ENCODE peak calls at places on chromosomes 12 and 14, in six cellular contexts. T is HCT116, H is H1, B is spleen, E is endothelial cell of umbilical vein, M is GM23338. Y is an unnamed sample. For H3K27me3, the result is how much of the 10 kb centered on the place peaks cover.

GRCh38 chr14:61841145-61841544 is 78.9 kb downstream of the SNAPC1 start:
- DNase-seq in T (no peak), B (no peak), H (no peak), M (no peak), E (peak), Y (no peak)

GRCh38 chr12:106976013-106976658 is 10.8 kb downstream of the MTERF2 start:
- DNase-seq in M (no peak), H (no peak), E (peak), T (no peak), B (no peak), Y (no peak)

GRCh38 chr12:23433121-23433520 is 516.3 kb downstream of the SOX5 start:
- DNase-seq in E (no peak), H (no peak), M (no peak), T (no peak), B (no peak), Y (no peak)

GRCh38 chr12:111685322-111685810 is 390 bp downstream of the BRAP start:
- DNase-seq in B (no peak), H (no peak), E (no peak), M (no peak), T (no peak), Y (peak)

GRCh38 chr12:68003777-68004176 is 14.5 kb downstream of the IFNG-AS1 start:
- DNase-seq in T (no peak), E (no peak), M (no peak), B (no peak), H (no peak), Y (no peak)

GRCh38 chr12:3713483-3713882 is 39.4 kb downstream of the CRACR2A start:
- DNase-seq in T (no peak), M (peak), H (no peak), B (no peak), E (no peak), Y (no peak)

GRCh38 chr12:105822131-105823103 is 316.3 kb downstream of the NUAK1 start:
- DNase-seq in T (no peak), E (no peak), H (no peak), B (no peak), M (no peak), Y (no peak)

GRCh38 chr12:916240-916639 is 33.3 kb downstream of the RAD52 start:
- DNase-seq in E (no peak), M (peak), B (peak), H (no peak), T (no peak), Y (peak)

GRCh38 chr14:76050797-76051392 is 65.3 kb downstream of the IFT43 start:
- DNase-seq in E (peak), H (no peak), T (peak), M (peak), B (no peak), Y (peak)

GRCh38 chr14:54637829-54638446 is 71.0 kb downstream of the SAMD4A start:
- DNase-seq in B (no peak), M (no peak), E (peak), T (no peak), H (no peak), Y (no peak)

GRCh38 chr14:99654235-99655000 is 9.5 kb downstream of the HHIPL1 start:
- DNase-seq in B (no peak), H (no peak), E (no peak), T (no peak), M (peak), Y (peak)

GRCh38 chr14:42224053-42224888 is 617.6 kb downstream of the LRFN5 start:
- DNase-seq in H (peak), B (no peak), M (peak), T (peak), E (peak), Y (peak)

GRCh38 chr12:129459886-129460285 is 443.9 kb downstream of the TMEM132D start:
- DNase-seq in T (no peak), B (no peak), E (no peak), M (no peak), H (no peak), Y (no peak)

GRCh38 chr14:58712357-58712756 is 74.6 kb downstream of the DACT1 start:
- DNase-seq in H (no peak), T (no peak), E (no peak), B (no peak), M (no peak), Y (no peak)

GRCh38 chr14:20328705-20329104 is 4.4 kb downstream of the CCNB1IP1 start:
- DNase-seq in B (no peak), E (no peak), M (no peak), H (no peak), T (no peak), Y (no peak)

GRCh38 chr14:92493024-92493423 is 20.6 kb upstream of the RIN3 start:
- DNase-seq in B (peak), H (no peak), E (no peak), T (no peak), M (no peak), Y (no peak)

GRCh38 chr12:9969673-9970072 is 1.5 kb upstream of the CLEC12A start:
- DNase-seq in B (no peak), E (no peak), H (no peak), M (no peak), T (no peak), Y (no peak)

GRCh38 chr12:1869145-1869544 is 48.8 kb downstream of the LRTM2 start:
- DNase-seq in T (no peak), H (no peak), E (no peak), B (no peak), M (no peak), Y (no peak)

DNA sequence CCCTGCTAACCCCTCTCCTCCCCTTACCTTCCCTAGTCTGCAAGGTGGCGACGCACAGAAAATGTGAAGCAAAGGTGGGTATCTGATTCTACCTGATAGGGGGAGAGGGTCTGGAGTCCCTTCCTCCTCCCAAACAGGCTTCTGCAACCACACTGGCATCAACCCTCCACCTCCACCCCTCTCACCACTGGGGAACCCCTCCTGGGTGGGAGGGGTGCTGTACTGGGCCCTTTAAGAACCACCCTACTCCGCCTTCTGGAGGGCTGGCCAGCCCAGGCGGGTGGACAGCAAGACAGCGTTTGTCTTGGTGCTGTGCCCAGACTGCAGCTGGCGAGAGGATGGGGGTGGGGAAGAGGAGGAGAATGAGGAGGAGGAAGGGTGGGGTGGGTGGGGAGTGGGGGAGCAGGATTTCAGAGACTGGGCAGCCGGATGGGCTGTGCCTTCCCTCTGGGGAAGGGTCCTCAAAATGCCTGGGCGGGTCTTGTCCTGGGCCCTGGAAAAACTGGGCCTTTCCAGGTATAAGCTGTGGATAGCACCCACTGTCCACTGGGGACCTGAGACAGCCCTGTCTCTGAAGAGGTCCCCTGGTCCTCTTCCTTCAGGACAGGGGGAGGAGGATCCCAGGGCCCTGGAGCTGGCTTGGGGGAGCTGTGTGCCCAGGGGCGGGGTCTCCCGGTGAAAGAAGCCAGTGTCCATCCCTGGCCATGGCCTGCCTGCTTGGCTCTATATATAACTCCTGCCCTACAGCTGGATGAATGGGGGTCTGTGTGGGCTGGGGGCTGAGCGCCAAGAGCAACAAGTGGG is 2.8 kb downstream of the TNS2 start:
- DNase-seq in H (no peak), B (no peak), E (peak), T (no peak), M (no peak), Y (peak)
- TF ChIP-seq POLR2AphosphoS5 in H (no peak), B (peak), E (peak), T (peak), M (no peak), Y (peak)

DNA sequence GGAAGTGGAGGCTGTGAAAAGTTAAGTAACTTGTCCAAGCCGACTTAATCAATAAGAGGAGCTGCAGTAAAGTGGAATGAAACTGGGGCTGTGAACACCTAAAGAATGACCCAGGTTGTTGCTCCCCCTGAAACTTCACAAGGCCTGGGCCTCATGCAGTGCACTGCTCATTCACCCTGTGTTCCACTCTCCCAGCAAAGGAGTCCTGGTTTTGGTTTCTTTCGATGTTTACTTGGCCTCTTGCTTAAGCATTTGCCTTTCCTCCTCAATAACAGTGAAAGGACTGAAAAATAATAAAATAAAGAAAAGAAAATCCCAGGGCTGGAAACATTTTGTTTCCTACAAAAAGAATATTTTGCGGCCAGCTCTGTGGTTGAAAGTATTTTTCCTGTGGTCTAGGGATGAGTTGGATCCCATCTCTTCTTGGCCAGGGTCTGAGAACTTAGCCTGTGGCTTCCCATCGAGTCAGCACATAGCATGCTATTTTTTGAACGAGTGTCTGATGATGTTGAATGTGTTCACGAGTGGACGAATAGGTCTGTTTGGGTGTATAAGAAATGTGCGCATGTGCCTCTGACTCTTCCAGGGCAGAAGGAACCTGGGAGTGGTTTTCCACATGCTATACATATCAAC is 349.9 kb downstream of the ZFP36L1 start:
- DNase-seq in E (no peak), T (no peak), B (no peak), H (no peak), M (no peak), Y (no peak)
- H3K27me3 ChIP-seq in E (under half), T (under half), B (under half), H (under half), M (under half), Y (under half)

DNA sequence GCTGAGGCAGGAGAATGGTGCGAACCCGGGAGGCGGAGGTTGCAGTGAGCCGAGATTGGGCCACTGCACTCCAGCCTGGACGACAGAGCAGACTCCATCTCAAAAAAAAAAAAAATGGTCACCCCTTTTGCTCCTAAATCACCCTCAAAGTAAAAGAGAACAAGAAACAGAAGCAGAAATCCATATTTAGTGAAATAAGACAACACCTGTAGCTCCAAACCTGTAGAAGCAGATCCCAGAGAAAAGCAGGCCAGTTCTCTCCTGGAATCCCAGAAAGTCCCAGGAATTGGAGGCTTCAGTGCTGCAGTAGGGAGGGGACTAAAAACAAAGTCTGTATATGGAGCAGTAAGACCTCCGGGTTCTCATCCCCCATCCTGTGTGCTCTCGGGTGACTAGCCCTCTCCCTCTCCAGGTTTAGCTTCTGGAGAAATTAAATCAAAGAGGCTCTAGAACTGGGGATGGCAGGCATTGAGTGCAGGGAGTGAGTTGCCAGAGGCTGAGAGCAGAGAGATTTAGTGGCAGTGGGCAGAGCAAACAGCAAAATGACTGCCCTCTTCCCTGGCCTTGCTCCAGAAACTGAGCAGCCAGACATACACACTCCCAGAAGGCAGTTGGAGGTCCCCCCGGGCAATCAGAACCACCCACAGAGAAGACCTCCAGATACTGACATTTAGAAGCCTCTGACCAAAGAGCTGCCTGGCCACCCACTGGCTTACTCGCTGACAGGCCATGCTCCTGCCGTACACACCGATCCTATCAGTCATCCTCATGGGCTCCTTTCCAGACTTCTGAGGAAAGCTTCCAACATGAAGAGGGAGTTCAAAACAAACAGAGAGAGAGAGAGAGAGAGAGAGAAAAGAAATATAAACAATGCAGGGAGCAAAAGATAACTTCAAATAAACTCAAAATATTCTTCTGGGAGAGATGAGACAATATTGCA is 6.3 kb upstream of the MLXIP start:
- DNase-seq in B (no peak), T (no peak), M (no peak), E (peak), H (no peak), Y (no peak)
- TF ChIP-seq POLR2AphosphoS5 in B (no peak), T (no peak), M (no peak), E (no peak), H (no peak), Y (peak)

DNA sequence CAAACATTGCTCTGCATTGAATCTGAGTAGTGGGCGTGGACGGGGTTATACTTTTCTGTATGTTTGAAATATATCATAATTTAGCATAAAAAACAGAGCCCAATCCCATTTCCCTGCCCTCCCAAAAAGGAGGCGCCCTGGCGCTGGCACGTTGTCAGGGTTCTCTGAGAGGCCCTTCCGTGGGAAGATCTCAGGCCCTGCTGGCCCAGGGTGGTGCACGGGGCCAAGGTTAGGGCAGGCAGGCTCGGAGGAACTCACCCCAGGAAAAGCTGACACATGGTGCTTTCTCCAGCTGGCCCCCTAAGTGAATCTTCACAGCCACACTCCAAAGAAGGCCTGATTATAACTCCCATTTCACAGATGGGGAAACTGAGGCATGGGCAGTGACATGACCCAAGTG is 17.2 kb downstream of the DIO3 start:
- DNase-seq in B (peak), T (no peak), M (no peak), H (no peak), E (no peak), Y (no peak)
- H3K27me3 ChIP-seq in B (under half), T (under half), M (under half), H (under half), E (under half), Y (under half)

DNA sequence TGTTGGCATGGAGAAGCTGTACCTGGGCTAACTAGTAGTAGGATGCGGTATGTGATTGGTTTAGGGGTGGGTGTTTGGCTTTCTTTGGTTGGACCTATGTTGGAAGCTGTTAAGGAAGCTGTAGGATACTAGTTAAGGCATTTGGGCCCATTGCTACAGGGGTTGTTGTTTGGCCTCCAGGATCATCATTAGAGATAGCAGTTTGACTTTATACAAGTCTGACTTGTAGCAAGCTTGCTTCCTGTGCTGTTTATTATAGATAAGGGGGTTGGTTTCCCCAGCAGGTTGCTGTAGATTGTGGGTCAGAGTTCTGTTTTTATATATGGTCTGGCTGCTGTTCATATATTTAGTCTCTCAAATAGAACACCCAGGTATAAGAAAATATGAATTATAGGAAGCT is 1.4 kb upstream of the PRIM1 start:
- DNase-seq in E (no peak), H (no peak), T (no peak), B (no peak), M (no peak), Y (no peak)
- TF ChIP-seq POLR2AphosphoS5 in E (no peak), H (no peak), T (no peak), B (no peak), M (no peak), Y (no peak)

GRCh38 chr12:89251326-89252237 is 100.7 kb downstream of the DUSP6 start:
- DNase-seq in B (no peak), H (no peak), M (no peak), T (no peak), E (no peak), Y (no peak)
- H3K27me3 ChIP-seq in B (under half), H (under half), M (under half), T (under half), E (under half), Y (under half)

GRCh38 chr12:109721276-109721675 is 7.7 kb downstream of the FAM222A start:
- DNase-seq in M (no peak), B (no peak), T (no peak), E (no peak), H (no peak), Y (no peak)

GRCh38 chr12:109722753-109723109 is 9.1 kb downstream of the FAM222A start:
- DNase-seq in H (no peak), B (no peak), E (no peak), M (no peak), T (no peak), Y (no peak)

GRCh38 chr12:109724321-109724892 is 10.8 kb downstream of the FAM222A start:
- DNase-seq in M (no peak), E (no peak), H (no peak), T (no peak), B (no peak), Y (no peak)

GRCh38 chr12:109722022-109722752 is 8.6 kb downstream of the FAM222A start:
- DNase-seq in E (no peak), M (no peak), B (no peak), H (no peak), T (no peak), Y (no peak)

GRCh38 chr12:109723311-109723791 is 9.7 kb downstream of the FAM222A start:
- DNase-seq in M (no peak), T (no peak), B (no peak), H (no peak), E (no peak), Y (peak)
- TF ChIP-seq POLR2AphosphoS5 in M (no peak), T (no peak), B (no peak), H (no peak), E (no peak), Y (peak)

GRCh38 chr12:48034835-48035805 is 30.8 kb upstream of the COL2A1 start:
- DNase-seq in H (no peak), T (no peak), M (no peak), E (no peak), B (no peak), Y (no peak)
- H3K27me3 ChIP-seq in H (under half), T (under half), M (half or more), E (under half), B (under half), Y (under half)

GRCh38 chr14:104768437-104769323 is 15.7 kb downstream of the SIVA1 start:
- DNase-seq in E (peak), T (peak), B (peak), H (peak), M (peak), Y (peak)
- TF ChIP-seq POLR2AphosphoS5 in E (no peak), T (peak), B (peak), H (no peak), M (peak), Y (no peak)

GRCh38 chr12:57735952-57736742 is 2.4 kb downstream of the AGAP2 start:
- DNase-seq in H (no peak), B (peak), M (peak), T (no peak), E (no peak), Y (no peak)

GRCh38 chr12:57738661-57739237 is at the start of gene AGAP2:
- DNase-seq in M (peak), B (peak), H (no peak), T (no peak), E (no peak), Y (no peak)

GRCh38 chr12:57738142-57738474 is 434 bp downstream of the AGAP2 start:
- DNase-seq in B (no peak), M (no peak), E (no peak), H (no peak), T (no peak), Y (no peak)

GRCh38 chr12:57736743-57737466 is 1.6 kb downstream of the AGAP2 start:
- DNase-seq in E (no peak), B (peak), T (no peak), M (peak), H (no peak), Y (no peak)

DNA sequence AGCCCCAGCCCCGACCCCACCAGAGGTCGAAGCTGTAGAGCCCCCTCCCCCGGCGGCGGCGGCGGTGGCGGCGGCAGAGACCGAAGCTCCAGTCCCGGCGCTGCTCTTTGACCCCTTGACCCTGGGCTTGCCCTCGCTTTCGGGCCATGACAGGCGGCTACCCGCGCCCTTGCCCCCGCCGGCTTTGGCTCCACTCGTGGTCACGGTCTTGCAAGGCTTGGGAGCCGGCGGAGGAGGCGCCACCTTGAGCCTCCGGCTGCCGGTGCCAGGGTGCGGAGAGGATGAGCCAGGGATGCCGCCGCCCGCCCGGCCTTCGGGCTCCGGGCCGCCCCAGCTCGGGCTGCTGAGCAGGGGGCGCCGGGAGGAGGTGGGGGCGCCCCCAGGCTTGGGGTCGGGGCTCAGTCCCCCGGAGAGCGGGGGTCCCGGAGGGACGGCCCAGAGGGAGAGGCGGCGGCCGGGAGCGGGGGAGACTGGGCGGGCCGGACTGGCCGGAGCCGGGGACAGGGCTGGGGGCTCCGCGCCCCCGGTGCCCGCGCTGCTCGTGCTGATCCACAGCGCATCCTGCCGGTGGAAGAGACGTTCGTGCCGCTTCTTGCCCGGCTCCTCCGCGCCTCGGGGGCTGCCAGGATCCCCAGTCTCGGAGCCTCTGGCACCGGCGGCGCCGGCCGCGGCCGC is 938 bp downstream of the AGAP2 start:
- DNase-seq in M (peak), H (no peak), T (no peak), E (no peak), B (peak), Y (no peak)
- H3K27me3 ChIP-seq in M (half or more), H (half or more), T (under half), E (half or more), B (under half), Y (half or more)

Y was measured in transverse colon.